ENCODE peak calls at places on chromosomes 12 and 14, in five cellular contexts. One of them, this sample, is unnamed.

GRCh38 chr12:9692909-9693308 is 23.4 kb downstream of the CLEC2D start:
- DNase-seq in activated T-cell treated with anti-CD3 and anti-CD28 coated beads, Interleukin-2, amount 50 U/mL, for 4 hours: no peak
- DNase-seq in CMK: no peak
- DNase-seq in mesendoderm: no peak
- DNase-seq in stimulated activated CD4-positive, alpha-beta T cell treated with anti-CD3 and anti-CD28 coated beads, Interleukin-2, amount 100 ng/mL, for 48 hours: no peak
- DNase-seq in this sample: peak

GRCh38 chr12:2289525-2289924 is 236.7 kb downstream of the CACNA1C start:
- DNase-seq in CMK: no peak
- DNase-seq in stimulated activated CD4-positive, alpha-beta T cell treated with anti-CD3 and anti-CD28 coated beads, Interleukin-2, amount 100 ng/mL, for 48 hours: no peak
- DNase-seq in activated T-cell treated with anti-CD3 and anti-CD28 coated beads, Interleukin-2, amount 50 U/mL, for 4 hours: no peak
- DNase-seq in mesendoderm: no peak
- DNase-seq in this sample: no peak

GRCh38 chr12:14776236-14776959 is 26.9 kb downstream of the WBP11 start:
- DNase-seq in activated T-cell treated with anti-CD3 and anti-CD28 coated beads, Interleukin-2, amount 50 U/mL, for 4 hours: no peak
- DNase-seq in mesendoderm: no peak
- DNase-seq in CMK: no peak
- DNase-seq in stimulated activated CD4-positive, alpha-beta T cell treated with anti-CD3 and anti-CD28 coated beads, Interleukin-2, amount 100 ng/mL, for 48 hours: no peak
- DNase-seq in this sample: no peak

GRCh38 chr14:69232388-69232787 is 27.6 kb upstream of the GALNT16 start:
- DNase-seq in stimulated activated CD4-positive, alpha-beta T cell treated with anti-CD3 and anti-CD28 coated beads, Interleukin-2, amount 100 ng/mL, for 48 hours: no peak
- DNase-seq in CMK: no peak
- DNase-seq in mesendoderm: no peak
- DNase-seq in activated T-cell treated with anti-CD3 and anti-CD28 coated beads, Interleukin-2, amount 50 U/mL, for 4 hours: no peak
- DNase-seq in this sample: no peak

GRCh38 chr14:31239673-31240072 is 32.1 kb upstream of the HECTD1 start:
- DNase-seq in CMK: no peak
- DNase-seq in stimulated activated CD4-positive, alpha-beta T cell treated with anti-CD3 and anti-CD28 coated beads, Interleukin-2, amount 100 ng/mL, for 48 hours: no peak
- DNase-seq in activated T-cell treated with anti-CD3 and anti-CD28 coated beads, Interleukin-2, amount 50 U/mL, for 4 hours: no peak
- DNase-seq in mesendoderm: no peak
- DNase-seq in this sample: no peak

GRCh38 chr12:72207756-72208155 is 64.4 kb upstream of the TRHDE start:
- DNase-seq in mesendoderm: no peak
- DNase-seq in stimulated activated CD4-positive, alpha-beta T cell treated with anti-CD3 and anti-CD28 coated beads, Interleukin-2, amount 100 ng/mL, for 48 hours: no peak
- DNase-seq in CMK: no peak
- DNase-seq in activated T-cell treated with anti-CD3 and anti-CD28 coated beads, Interleukin-2, amount 50 U/mL, for 4 hours: no peak
- DNase-seq in this sample: no peak

GRCh38 chr14:32408018-32408417 is 78.9 kb downstream of the AKAP6 start:
- DNase-seq in CMK: no peak
- DNase-seq in mesendoderm: no peak
- DNase-seq in stimulated activated CD4-positive, alpha-beta T cell treated with anti-CD3 and anti-CD28 coated beads, Interleukin-2, amount 100 ng/mL, for 48 hours: no peak
- DNase-seq in activated T-cell treated with anti-CD3 and anti-CD28 coated beads, Interleukin-2, amount 50 U/mL, for 4 hours: no peak
- DNase-seq in this sample: no peak

GRCh38 chr12:82357340-82357739 is 847 bp downstream of the CCDC59 start:
- DNase-seq in stimulated activated CD4-positive, alpha-beta T cell treated with anti-CD3 and anti-CD28 coated beads, Interleukin-2, amount 100 ng/mL, for 48 hours: no peak
- DNase-seq in activated T-cell treated with anti-CD3 and anti-CD28 coated beads, Interleukin-2, amount 50 U/mL, for 4 hours: no peak
- DNase-seq in CMK: no peak
- DNase-seq in mesendoderm: no peak
- DNase-seq in this sample: no peak

GRCh38 chr12:20946732-20947131 is 136.2 kb downstream of the SLCO1B3 start:
- DNase-seq in activated T-cell treated with anti-CD3 and anti-CD28 coated beads, Interleukin-2, amount 50 U/mL, for 4 hours: no peak
- DNase-seq in mesendoderm: peak
- DNase-seq in stimulated activated CD4-positive, alpha-beta T cell treated with anti-CD3 and anti-CD28 coated beads, Interleukin-2, amount 100 ng/mL, for 48 hours: peak
- DNase-seq in CMK: peak
- DNase-seq in this sample: peak

GRCh38 chr14:33062476-33062875 is 123.8 kb downstream of the NPAS3 start:
- DNase-seq in stimulated activated CD4-positive, alpha-beta T cell treated with anti-CD3 and anti-CD28 coated beads, Interleukin-2, amount 100 ng/mL, for 48 hours: no peak
- DNase-seq in activated T-cell treated with anti-CD3 and anti-CD28 coated beads, Interleukin-2, amount 50 U/mL, for 4 hours: no peak
- DNase-seq in mesendoderm: no peak
- DNase-seq in CMK: no peak
- DNase-seq in this sample: no peak

GRCh38 chr14:43778956-43779639 is 728.0 kb downstream of the FSCB start:
- DNase-seq in stimulated activated CD4-positive, alpha-beta T cell treated with anti-CD3 and anti-CD28 coated beads, Interleukin-2, amount 100 ng/mL, for 48 hours: no peak
- DNase-seq in mesendoderm: no peak
- DNase-seq in CMK: no peak
- DNase-seq in activated T-cell treated with anti-CD3 and anti-CD28 coated beads, Interleukin-2, amount 50 U/mL, for 4 hours: no peak
- DNase-seq in this sample: no peak